ENCODE peak calls at places on chromosomes 5 and 9, in eight cellular contexts. Z is fibroblast of lung; F is neural progenitor cell; D is stimulated activated CD8-positive, alpha-beta memory T cell treated with anti-CD3 and anti-CD28 coated beads, Interleukin-4, amount 100 ng/mL, for 24 hours; V is RKO; L is stimulated activated naive CD8-positive, alpha-beta T cell treated with anti-CD3 and anti-CD28 coated beads, Interleukin-15, Interleukin-2, amounts not matched to agents 100 U/mL and 50 U/mL, for 24 hours; S is mucosa of descending colon; R is BJ. Y is an unnamed sample.

GRCh38 chr9:33633621-33634020 is 109.6 kb downstream of the ANKRD18B start:
- DNase-seq in Z (no peak), F (no peak), D (no peak), V (no peak), L (no peak), S (no peak), R (no peak), Y (no peak)

GRCh38 chr9:103942171-103942570 is 151.9 kb upstream of the SMC2 start:
- DNase-seq in Z (no peak), F (no peak), D (no peak), V (no peak), L (no peak), S (no peak), R (no peak), Y (no peak)

GRCh38 chr5:155264809-155265208 is 251.3 kb downstream of the KIF4B start:
- DNase-seq in Z (no peak), F (no peak), D (no peak), V (no peak), L (no peak), S (no peak), R (no peak), Y (no peak)

GRCh38 chr5:132060501-132061161 is at the start of gene IL3:
- DNase-seq in Z (no peak), F (no peak), D (no peak), V (no peak), L (peak), S (no peak), R (no peak), Y (no peak)

GRCh38 chr9:116899337-116900006 is 212.4 kb downstream of the TRIM32 start:
- DNase-seq in Z (no peak), F (no peak), D (no peak), V (no peak), L (no peak), S (no peak), R (peak), Y (no peak)

GRCh38 chr9:108552459-108553040 is 303.2 kb downstream of the ACTL7B start:
- DNase-seq in Z (no peak), F (no peak), D (no peak), V (peak), L (no peak), S (no peak), R (no peak), Y (peak)

GRCh38 chr5:14915291-14915976 is 43.9 kb upstream of the ANKH start:
- DNase-seq in Z (peak), F (no peak), D (no peak), V (no peak), L (no peak), S (no peak), R (no peak), Y (no peak)

GRCh38 chr9:36128331-36128730 is 8.2 kb upstream of the GLIPR2 start:
- DNase-seq in Z (no peak), F (no peak), D (no peak), V (no peak), L (no peak), S (no peak), R (no peak), Y (no peak)

GRCh38 chr5:85204289-85204688 is 819.6 kb upstream of the EDIL3 start:
- DNase-seq in Z (no peak), F (no peak), D (no peak), V (no peak), L (no peak), S (no peak), R (no peak), Y (no peak)

GRCh38 chr5:125685771-125686170 is 737.4 kb upstream of the GRAMD2B start:
- DNase-seq in Z (no peak), F (no peak), D (no peak), V (no peak), L (no peak), S (no peak), R (no peak), Y (no peak)

GRCh38 chr9:2307480-2307879 is 292.3 kb downstream of the SMARCA2 start:
- DNase-seq in Z (no peak), F (no peak), D (no peak), V (peak), L (no peak), S (no peak), R (peak), Y (no peak)

GRCh38 chr5:105640328-105640727 is 2030.4 kb downstream of the EFNA5 start:
- DNase-seq in Z (no peak), F (no peak), D (no peak), V (no peak), L (no peak), S (no peak), R (no peak), Y (no peak)

GRCh38 chr5:151063136-151063544 is 17.7 kb downstream of the TNIP1 start:
- DNase-seq in Z (peak), F (no peak), D (no peak), V (peak), L (no peak), S (no peak), R (peak), Y (no peak)

GRCh38 chr9:81687521-81688261 is 1.7 kb downstream of the TLE1 start:
- DNase-seq in Z (no peak), F (peak), D (no peak), V (peak), L (peak), S (peak), R (no peak), Y (peak)

GRCh38 chr9:36893911-36894310 is 140.2 kb downstream of the PAX5 start:
- DNase-seq in Z (no peak), F (no peak), D (no peak), V (no peak), L (no peak), S (no peak), R (no peak), Y (no peak)

GRCh38 chr5:148011407-148012124 is 52.2 kb upstream of the SPINK5 start:
- DNase-seq in Z (peak), F (no peak), D (no peak), V (peak), L (no peak), S (no peak), R (peak), Y (no peak)

GRCh38 chr5:157266286-157267007 is 524 bp downstream of the CYFIP2 start:
- DNase-seq in Z (no peak), F (peak), D (no peak), V (no peak), L (peak), S (peak), R (no peak), Y (peak)

GRCh38 chr5:19865336-19866087 is 122.5 kb downstream of the CDH18 start:
- DNase-seq in Z (no peak), F (peak), D (no peak), V (no peak), L (no peak), S (no peak), R (no peak), Y (no peak)

GRCh38 chr9:35731415-35732184 is 395 bp downstream of the TLN1 start:
- DNase-seq in Z (peak), F (no peak), D (no peak), V (no peak), L (no peak), S (no peak), R (no peak), Y (no peak)

GRCh38 chr5:108059334-108059733 is 322.6 kb downstream of the FBXL17 start:
- DNase-seq in Z (no peak), F (no peak), D (no peak), V (no peak), L (no peak), S (no peak), R (no peak), Y (no peak)

GRCh38 chr5:98514106-98514665 is 259.3 kb upstream of the RGMB start:
- DNase-seq in Z (peak), F (no peak), D (no peak), V (no peak), L (no peak), S (no peak), R (no peak), Y (no peak)

Y was measured in colonic mucosa.